ENCODE peak calls at places on chromosome 19, in five cellular contexts. One of them, this sample, is unnamed. For H3K27me3, the result is how much of the 10 kb centered on the place peaks cover.

GRCh38 chr19:17159466-17160393 is 55.4 kb upstream of the USE1 start:
- DNase-seq in DND-41: no peak
- DNase-seq in mammary epithelial cell: peak
- DNase-seq in cardiac muscle cell: no peak
- DNase-seq in left ventricle myocardium inferior: no peak
- DNase-seq in this sample: no peak

GRCh38 chr19:9345005-9345404 is 17.8 kb upstream of the ZNF177 start:
- DNase-seq in DND-41: no peak
- DNase-seq in mammary epithelial cell: no peak
- DNase-seq in cardiac muscle cell: no peak
- DNase-seq in left ventricle myocardium inferior: no peak
- DNase-seq in this sample: no peak

GRCh38 chr19:18921593-18921992 is 2.1 kb downstream of the DDX49 start:
- DNase-seq in DND-41: no peak
- DNase-seq in mammary epithelial cell: no peak
- DNase-seq in cardiac muscle cell: no peak
- DNase-seq in left ventricle myocardium inferior: no peak
- DNase-seq in this sample: no peak

GRCh38 chr19:52211926-52212571 is 22.2 kb downstream of the PPP2R1A start:
- DNase-seq in DND-41: no peak
- DNase-seq in mammary epithelial cell: no peak
- DNase-seq in cardiac muscle cell: no peak
- DNase-seq in left ventricle myocardium inferior: no peak
- DNase-seq in this sample: no peak

GRCh38 chr19:49422407-49423277 is 599 bp downstream of the PTH2 start:
- DNase-seq in DND-41: no peak
- DNase-seq in mammary epithelial cell: peak
- DNase-seq in cardiac muscle cell: peak
- DNase-seq in left ventricle myocardium inferior: peak
- DNase-seq in this sample: peak

GRCh38 chr19:48844472-48844871 is 8.2 kb upstream of the HSD17B14 start:
- DNase-seq in DND-41: no peak
- DNase-seq in mammary epithelial cell: peak
- DNase-seq in cardiac muscle cell: peak
- DNase-seq in left ventricle myocardium inferior: no peak
- DNase-seq in this sample: peak

GRCh38 chr19:11530432-11530831 is 1.5 kb upstream of the ECSIT start:
- DNase-seq in DND-41: peak
- DNase-seq in mammary epithelial cell: peak
- DNase-seq in cardiac muscle cell: peak
- DNase-seq in left ventricle myocardium inferior: peak
- DNase-seq in this sample: peak

GRCh38 chr19:15124572-15125231 is 17.5 kb downstream of the SYDE1 start:
- DNase-seq in DND-41: no peak
- DNase-seq in mammary epithelial cell: peak
- DNase-seq in cardiac muscle cell: no peak
- DNase-seq in left ventricle myocardium inferior: no peak
- DNase-seq in this sample: peak

GRCh38 chr19:11166281-11167142 is 10.9 kb upstream of the SPC24 start:
- DNase-seq in DND-41: no peak
- DNase-seq in mammary epithelial cell: no peak
- DNase-seq in cardiac muscle cell: peak
- DNase-seq in left ventricle myocardium inferior: peak
- DNase-seq in this sample: no peak

GRCh38 chr19:30669329-30670010 is 297.3 kb downstream of the ZNF536 start:
- DNase-seq in DND-41: peak
- DNase-seq in mammary epithelial cell: peak
- DNase-seq in cardiac muscle cell: peak
- DNase-seq in left ventricle myocardium inferior: peak
- DNase-seq in this sample: peak

GRCh38 chr19:55209430-55210119 is at the start of gene PTPRH:
- DNase-seq in DND-41: no peak
- DNase-seq in mammary epithelial cell: no peak
- DNase-seq in cardiac muscle cell: no peak
- DNase-seq in left ventricle myocardium inferior: no peak
- DNase-seq in this sample: no peak

GRCh38 chr19:42081584-42082258 is 5.8 kb downstream of the ZNF574 start:
- DNase-seq in DND-41: no peak
- DNase-seq in mammary epithelial cell: no peak
- DNase-seq in cardiac muscle cell: peak
- DNase-seq in left ventricle myocardium inferior: no peak
- DNase-seq in this sample: peak

GRCh38 chr19:50695251-50696064 is 24.1 kb downstream of the SHANK1 start:
- DNase-seq in DND-41: peak
- DNase-seq in mammary epithelial cell: no peak
- DNase-seq in cardiac muscle cell: peak
- DNase-seq in left ventricle myocardium inferior: no peak
- DNase-seq in this sample: no peak

GRCh38 chr19:38375748-38376147 is 1.4 kb downstream of the PSMD8 start:
- DNase-seq in DND-41: no peak
- DNase-seq in mammary epithelial cell: peak
- DNase-seq in cardiac muscle cell: no peak
- DNase-seq in left ventricle myocardium inferior: peak
- DNase-seq in this sample: peak

GRCh38 chr19:35153701-35154534 is 617 bp upstream of the FXYD5 start:
- DNase-seq in DND-41: peak
- DNase-seq in mammary epithelial cell: no peak
- DNase-seq in cardiac muscle cell: peak
- DNase-seq in left ventricle myocardium inferior: no peak
- DNase-seq in this sample: peak

GRCh38 chr19:40347476-40348124 is 597 bp downstream of the C19orf47 start:
- DNase-seq in DND-41: no peak
- DNase-seq in mammary epithelial cell: no peak
- DNase-seq in cardiac muscle cell: no peak
- DNase-seq in left ventricle myocardium inferior: no peak
- DNase-seq in this sample: peak

GRCh38 chr19:39082745-39083598 is 1.2 kb upstream of the ACP7 start:
- DNase-seq in DND-41: no peak
- DNase-seq in mammary epithelial cell: peak
- DNase-seq in cardiac muscle cell: no peak
- DNase-seq in left ventricle myocardium inferior: no peak
- DNase-seq in this sample: no peak

GRCh38 chr19:48738557-48739399 is 1.6 kb downstream of the RASIP1 start:
- DNase-seq in DND-41: peak
- DNase-seq in mammary epithelial cell: peak
- DNase-seq in cardiac muscle cell: peak
- DNase-seq in left ventricle myocardium inferior: peak
- DNase-seq in this sample: peak

GRCh38 chr19:33900817-33901216 is 104.1 kb downstream of the KCTD15 start:
- DNase-seq in DND-41: no peak
- DNase-seq in mammary epithelial cell: no peak
- DNase-seq in cardiac muscle cell: no peak
- DNase-seq in left ventricle myocardium inferior: no peak
- DNase-seq in this sample: no peak

GRCh38 chr19:51341066-51341465 is 873 bp downstream of the VSIG10L start:
- DNase-seq in DND-41: no peak
- DNase-seq in mammary epithelial cell: no peak
- DNase-seq in cardiac muscle cell: no peak
- DNase-seq in left ventricle myocardium inferior: no peak
- DNase-seq in this sample: no peak

GRCh38 chr19:33287438-33287837 is 14.9 kb downstream of the CEBPA start:
- DNase-seq in DND-41: no peak
- DNase-seq in mammary epithelial cell: no peak
- DNase-seq in cardiac muscle cell: no peak
- DNase-seq in left ventricle myocardium inferior: no peak
- DNase-seq in this sample: no peak

GRCh38 chr19:51711702-51712101 is 12.1 kb downstream of the HAS1 start:
- DNase-seq in DND-41: no peak
- DNase-seq in mammary epithelial cell: no peak
- DNase-seq in cardiac muscle cell: no peak
- DNase-seq in left ventricle myocardium inferior: no peak
- DNase-seq in this sample: no peak

GRCh38 chr19:45668342-45668871 is 386 bp downstream of the GIPR start:
- DNase-seq in DND-41: no peak
- DNase-seq in mammary epithelial cell: no peak
- DNase-seq in cardiac muscle cell: no peak
- DNase-seq in left ventricle myocardium inferior: no peak
- DNase-seq in this sample: no peak

GRCh38 chr19:30873003-30873402 is 476.2 kb downstream of the TSHZ3 start:
- DNase-seq in DND-41: no peak
- DNase-seq in mammary epithelial cell: no peak
- DNase-seq in cardiac muscle cell: no peak
- DNase-seq in left ventricle myocardium inferior: no peak
- DNase-seq in this sample: no peak

GRCh38 chr19:34838753-34839431 is 65.9 kb upstream of the ZNF599 start:
- DNase-seq in DND-41: no peak
- DNase-seq in mammary epithelial cell: peak
- DNase-seq in cardiac muscle cell: peak
- DNase-seq in left ventricle myocardium inferior: no peak
- DNase-seq in this sample: no peak

GRCh38 chr19:13839938-13840750 is 36.8 kb upstream of the NANOS3 start:
- DNase-seq in DND-41: no peak
- DNase-seq in mammary epithelial cell: peak
- DNase-seq in cardiac muscle cell: peak
- DNase-seq in left ventricle myocardium inferior: peak
- DNase-seq in this sample: peak

GRCh38 chr19:48726573-48726972 is 7.0 kb upstream of the MAMSTR start:
- DNase-seq in DND-41: peak
- DNase-seq in mammary epithelial cell: no peak
- DNase-seq in cardiac muscle cell: no peak
- DNase-seq in left ventricle myocardium inferior: no peak
- DNase-seq in this sample: no peak

GRCh38 chr19:50449236-50449899 is 16.7 kb downstream of the MYBPC2 start:
- DNase-seq in DND-41: no peak
- DNase-seq in mammary epithelial cell: no peak
- DNase-seq in cardiac muscle cell: no peak
- DNase-seq in left ventricle myocardium inferior: no peak
- DNase-seq in this sample: no peak

GRCh38 chr19:30498707-30499106 is 126.5 kb downstream of the ZNF536 start:
- DNase-seq in DND-41: no peak
- DNase-seq in mammary epithelial cell: no peak
- DNase-seq in cardiac muscle cell: no peak
- DNase-seq in left ventricle myocardium inferior: no peak
- DNase-seq in this sample: no peak

GRCh38 chr19:2350656-2351055 is 9.4 kb upstream of the TMPRSS9 start:
- DNase-seq in DND-41: no peak
- DNase-seq in mammary epithelial cell: no peak
- DNase-seq in cardiac muscle cell: no peak
- DNase-seq in left ventricle myocardium inferior: no peak
- DNase-seq in this sample: no peak

GRCh38 chr19:2353159-2353894 is 6.7 kb upstream of the TMPRSS9 start:
- DNase-seq in DND-41: no peak
- DNase-seq in mammary epithelial cell: no peak
- DNase-seq in cardiac muscle cell: no peak
- DNase-seq in left ventricle myocardium inferior: no peak
- DNase-seq in this sample: no peak

GRCh38 chr19:2353895-2354592 is 6.0 kb upstream of the TMPRSS9 start:
- DNase-seq in DND-41: no peak
- DNase-seq in mammary epithelial cell: no peak
- DNase-seq in cardiac muscle cell: no peak
- DNase-seq in left ventricle myocardium inferior: no peak
- DNase-seq in this sample: no peak

GRCh38 chr19:2352121-2352520 is 7.9 kb upstream of the TMPRSS9 start:
- DNase-seq in DND-41: no peak
- DNase-seq in mammary epithelial cell: no peak
- DNase-seq in cardiac muscle cell: no peak
- DNase-seq in left ventricle myocardium inferior: no peak
- DNase-seq in this sample: no peak

DNA sequence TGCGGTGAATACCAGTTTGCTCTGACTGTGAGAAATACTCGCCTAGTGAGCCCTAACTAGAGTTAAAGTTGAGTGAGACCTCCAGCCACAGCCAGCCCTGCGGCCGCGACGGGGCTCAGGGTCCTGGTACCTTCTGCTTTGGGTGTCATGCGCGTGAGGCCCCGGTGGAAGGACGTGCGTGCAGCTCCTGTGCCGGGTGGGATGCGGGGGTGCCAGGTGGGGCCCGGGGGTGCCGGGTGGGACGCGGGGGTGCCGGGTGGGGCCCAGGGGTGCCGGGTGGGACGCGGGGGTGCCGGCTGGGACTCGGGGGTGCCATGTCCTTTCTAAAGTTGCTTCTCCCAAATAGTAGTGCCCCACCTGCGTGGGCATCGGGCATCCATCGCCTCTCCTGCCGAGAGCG is 8.5 kb upstream of the TMPRSS9 start:
- DNase-seq in DND-41: no peak
- DNase-seq in mammary epithelial cell: no peak
- DNase-seq in cardiac muscle cell: no peak
- DNase-seq in left ventricle myocardium inferior: no peak
- DNase-seq in this sample: no peak
- H3K27me3 ChIP-seq in DND-41: under half
- H3K27me3 ChIP-seq in mammary epithelial cell: under half
- H3K27me3 ChIP-seq in cardiac muscle cell: under half
- H3K27me3 ChIP-seq in left ventricle myocardium inferior: under half
- H3K27me3 ChIP-seq in this sample: under half

DNA sequence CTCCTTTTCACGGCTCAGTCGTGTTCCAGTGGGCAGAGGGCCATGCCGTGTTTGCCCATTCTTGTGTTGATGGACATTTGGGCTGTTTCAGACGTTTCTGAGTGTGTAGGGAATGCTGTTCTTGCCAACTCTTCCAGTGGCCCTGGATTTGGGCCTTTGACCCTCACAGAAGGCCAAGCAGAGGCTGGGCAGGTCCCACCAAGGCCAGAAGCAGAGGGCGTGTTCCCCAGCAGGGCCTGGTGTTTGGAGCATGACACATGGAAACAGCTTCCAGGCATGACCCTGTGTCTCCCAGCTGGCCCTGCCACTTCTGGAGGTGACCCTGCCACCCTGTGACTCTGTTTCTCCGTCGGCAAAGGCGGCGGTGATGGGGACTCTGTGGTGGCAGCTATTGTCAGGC is 35.9 kb downstream of the EFNA2 start:
- DNase-seq in DND-41: no peak
- DNase-seq in mammary epithelial cell: no peak
- DNase-seq in cardiac muscle cell: no peak
- DNase-seq in left ventricle myocardium inferior: no peak
- DNase-seq in this sample: no peak
- H3K27me3 ChIP-seq in DND-41: under half
- H3K27me3 ChIP-seq in mammary epithelial cell: under half
- H3K27me3 ChIP-seq in cardiac muscle cell: under half
- H3K27me3 ChIP-seq in left ventricle myocardium inferior: half or more
- H3K27me3 ChIP-seq in this sample: under half

GRCh38 chr19:4582112-4582553 is 22.6 kb upstream of the SEMA6B start:
- DNase-seq in DND-41: no peak
- DNase-seq in mammary epithelial cell: peak
- DNase-seq in cardiac muscle cell: no peak
- DNase-seq in left ventricle myocardium inferior: no peak
- DNase-seq in this sample: no peak

GRCh38 chr19:4581381-4582111 is 22.1 kb upstream of the SEMA6B start:
- DNase-seq in DND-41: peak
- DNase-seq in mammary epithelial cell: peak
- DNase-seq in cardiac muscle cell: peak
- DNase-seq in left ventricle myocardium inferior: no peak
- DNase-seq in this sample: peak

GRCh38 chr19:4579389-4579788 is 19.9 kb upstream of the SEMA6B start:
- DNase-seq in DND-41: no peak
- DNase-seq in mammary epithelial cell: no peak
- DNase-seq in cardiac muscle cell: no peak
- DNase-seq in left ventricle myocardium inferior: no peak
- DNase-seq in this sample: no peak

GRCh38 chr19:4580021-4580901 is 20.8 kb upstream of the SEMA6B start:
- DNase-seq in DND-41: no peak
- DNase-seq in mammary epithelial cell: no peak
- DNase-seq in cardiac muscle cell: no peak
- DNase-seq in left ventricle myocardium inferior: no peak
- DNase-seq in this sample: no peak

GRCh38 chr19:4580961-4581380 is 21.5 kb upstream of the SEMA6B start:
- DNase-seq in DND-41: no peak
- DNase-seq in mammary epithelial cell: no peak
- DNase-seq in cardiac muscle cell: no peak
- DNase-seq in left ventricle myocardium inferior: no peak
- DNase-seq in this sample: no peak
- H3K27me3 ChIP-seq in DND-41: under half
- H3K27me3 ChIP-seq in mammary epithelial cell: under half
- H3K27me3 ChIP-seq in cardiac muscle cell: under half
- H3K27me3 ChIP-seq in left ventricle myocardium inferior: half or more
- H3K27me3 ChIP-seq in this sample: half or more

GRCh38 chr19:1725100-1726064 is 27.9 kb upstream of the ONECUT3 start:
- DNase-seq in DND-41: no peak
- DNase-seq in mammary epithelial cell: peak
- DNase-seq in cardiac muscle cell: peak
- DNase-seq in left ventricle myocardium inferior: peak
- DNase-seq in this sample: peak
- H3K27me3 ChIP-seq in DND-41: under half
- H3K27me3 ChIP-seq in mammary epithelial cell: under half
- H3K27me3 ChIP-seq in cardiac muscle cell: under half
- H3K27me3 ChIP-seq in left ventricle myocardium inferior: half or more
- H3K27me3 ChIP-seq in this sample: half or more

This sample was measured in mesenchymal stem cell.